ENCODE peak calls at places on chromosomes 6 and 20, in seven cellular contexts. E is Calu3, P is foreskin keratinocyte, B is endothelial cell, N is lung, X is PC-9, R is fibroblast of lung. H is an unnamed sample.

GRCh38 chr6:25918083-25918683 is 12.3 kb downstream of the SLC17A2 start:
- DNase-seq in R (no peak), X (no peak), P (no peak), E (no peak), N (no peak), B (no peak), H (no peak)

GRCh38 chr6:13360671-13361540 is 32.6 kb upstream of the TBC1D7 start:
- DNase-seq in R (peak; percentile 56), E (no peak), X (no peak), B (no peak), N (no peak), P (no peak), H (no peak)

GRCh38 chr6:32290886-32291450 is 67.1 kb upstream of the NOTCH4 start:
- DNase-seq in P (no peak), X (no peak), N (no peak), E (no peak), R (no peak), B (no peak), H (no peak)

GRCh38 chr6:16409531-16410441 is 171.4 kb downstream of the GMPR start:
- DNase-seq in P (peak; percentile 78), B (peak; percentile 55), R (peak; percentile 45), X (no peak), N (peak; percentile 45), E (peak; percentile 30), H (peak; percentile 72)

GRCh38 chr6:3885262-3886036 is 36.3 kb downstream of the FAM50B start:
- DNase-seq in E (peak; percentile 30), N (no peak), B (peak; percentile 13), P (no peak), R (no peak), X (peak; percentile 29), H (no peak)

GRCh38 chr20:1555952-1556351 is 1.6 kb downstream of the SIRPD start:
- DNase-seq in R (no peak), B (no peak), X (no peak), N (no peak), E (no peak), P (no peak), H (no peak)

GRCh38 chr6:157650261-157650640 is 172.8 kb upstream of the SNX9 start:
- DNase-seq in X (no peak), E (no peak), N (no peak), B (no peak), P (no peak), R (no peak), H (no peak)

GRCh38 chr20:36830791-36831691 is 44.9 kb upstream of the TLDC2 start:
- DNase-seq in X (no peak), R (peak; percentile 23), N (peak; percentile 61), B (no peak), E (no peak), P (no peak), H (no peak)

GRCh38 chr6:112372213-112372806 is 25.2 kb downstream of the RFPL4B start:
- DNase-seq in R (peak; percentile 50), X (no peak), P (peak; percentile 22), B (no peak), E (no peak), N (no peak), H (peak; percentile 39)

GRCh38 chr6:16296061-16296670 is 57.8 kb downstream of the GMPR start:
- DNase-seq in N (no peak), B (no peak), R (no peak), P (no peak), E (no peak), X (no peak), H (no peak)

GRCh38 chr6:40955181-40955550 is 83.9 kb downstream of the UNC5CL start:
- DNase-seq in P (no peak), N (no peak), R (no peak), X (no peak), E (no peak), B (no peak), H (no peak)

GRCh38 chr20:10728873-10729670 is 55.3 kb upstream of the JAG1 start:
- DNase-seq in B (no peak), P (peak; percentile 37), X (no peak), E (no peak), R (peak; percentile 78), N (no peak), H (peak; percentile 55)

GRCh38 chr6:23659125-23659524 is 466.9 kb upstream of the NRSN1 start:
- DNase-seq in R (peak; percentile 12), X (peak; percentile 4), B (peak; percentile 53), E (peak; percentile 66), N (no peak), P (peak; percentile 7), H (peak; percentile 14)

GRCh38 chr6:65110031-65110430 is 597.0 kb downstream of the EYS start:
- DNase-seq in E (no peak), R (no peak), X (no peak), P (peak; percentile 34), B (no peak), N (no peak), H (no peak)

GRCh38 chr6:16184129-16184528 is 54.3 kb upstream of the GMPR start:
- DNase-seq in X (peak; percentile 12), B (no peak), E (peak; percentile 52), R (no peak), N (no peak), P (peak; percentile 32), H (peak; percentile 70)

GRCh38 chr6:130961148-130961547 is 101.9 kb downstream of the EPB41L2 start:
- DNase-seq in B (no peak), N (no peak), E (no peak), P (no peak), R (peak; percentile 55), X (no peak), H (no peak)

GRCh38 chr6:167552961-167553360 is 228.1 kb downstream of the TTLL2 start:
- DNase-seq in X (no peak), R (no peak), P (no peak), N (no peak), E (no peak), B (no peak), H (no peak)

GRCh38 chr20:45406260-45407066 is 1.6 kb upstream of the DBNDD2 start:
- DNase-seq in X (peak; percentile 68), B (peak; percentile 28), R (peak; percentile 15), P (peak; percentile 20), E (peak; percentile 84), N (peak; percentile 57), H (peak; percentile 43)

GRCh38 chr6:137717074-137718073 is 149.7 kb upstream of the TNFAIP3 start:
- DNase-seq in B (no peak), E (no peak), R (peak; percentile 43), P (peak; percentile 96), X (peak; percentile 69), N (no peak), H (peak; percentile 89)

GRCh38 chr20:9375221-9375681 is 139.1 kb upstream of the LAMP5 start:
- DNase-seq in E (no peak), X (no peak), P (no peak), N (no peak), B (no peak), R (no peak), H (no peak)

GRCh38 chr6:28988536-28989415 is 16.3 kb downstream of the ZNF311 start:
- DNase-seq in E (no peak), R (peak; percentile 63), N (peak; percentile 62), X (peak; percentile 76), P (peak; percentile 75), B (peak; percentile 93), H (peak; percentile 68)
- TF ChIP-seq CTCF in E (no peak), R (peak; percentile 56), N (peak; percentile 3), X (peak; percentile 71), P (peak; percentile 74), B (peak; percentile 74), H (peak; percentile 37)

GRCh38 chr20:24163501-24163900 is 174.9 kb upstream of the GGTLC1 start:
- DNase-seq in N (no peak), R (no peak), X (no peak), B (no peak), E (no peak), P (peak; percentile 20), H (peak; percentile 35)

GRCh38 chr20:24166412-24166811 is 177.8 kb upstream of the GGTLC1 start:
- DNase-seq in B (no peak), R (no peak), E (no peak), N (no peak), P (no peak), X (no peak), H (no peak)

GRCh38 chr20:24165336-24166126 is 177.0 kb upstream of the GGTLC1 start:
- DNase-seq in B (no peak), E (no peak), R (no peak), X (no peak), P (no peak), N (no peak), H (no peak)

GRCh38 chr20:24166127-24166389 is 177.5 kb upstream of the GGTLC1 start:
- DNase-seq in P (no peak), E (no peak), N (no peak), X (peak; percentile 21), B (no peak), R (no peak), H (no peak)

GRCh38 chr20:24164360-24164759 is 175.8 kb upstream of the GGTLC1 start:
- DNase-seq in N (no peak), R (no peak), E (peak; percentile 6), P (no peak), X (peak; percentile 28), B (peak; percentile 71), H (peak; percentile 38)
- TF ChIP-seq CTCF in N (no peak), R (no peak), E (no peak), P (peak; percentile 74), X (peak; percentile 41), B (peak; percentile 60), H (peak; percentile 58)

DNA sequence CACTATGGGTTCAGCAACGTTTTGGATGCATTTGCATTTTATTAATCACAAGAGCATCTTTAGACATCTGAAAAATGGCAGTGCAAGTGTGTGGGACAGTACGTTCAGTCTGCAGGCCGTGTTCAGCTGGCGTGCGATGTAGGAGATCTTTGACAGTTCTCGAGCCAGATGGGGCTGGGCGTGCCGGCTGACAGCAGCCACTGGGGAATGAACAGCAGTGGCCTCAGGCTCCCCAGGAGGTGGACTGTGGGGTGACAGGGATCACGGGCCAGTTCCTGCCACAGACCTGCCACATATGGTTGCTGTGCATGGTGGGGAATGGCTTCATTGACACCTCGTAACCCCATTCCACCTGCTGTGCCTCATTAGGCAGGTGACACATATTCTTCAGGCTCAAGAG is 16.4 kb upstream of the MLN start:
- DNase-seq in N (no peak), R (no peak), B (no peak), P (no peak), E (no peak), X (no peak), H (no peak)
- TF ChIP-seq CTCF in N (no peak), R (no peak), B (no peak), P (no peak), E (no peak), X (no peak), H (no peak)

GRCh38 chr6:6002005-6002808 is 4.5 kb downstream of the NRN1 start:
- DNase-seq in B (peak; percentile 26), X (no peak), N (no peak), E (no peak), P (no peak), R (no peak), H (no peak)

GRCh38 chr6:6001443-6001842 is 5.3 kb downstream of the NRN1 start:
- DNase-seq in N (no peak), P (no peak), E (no peak), B (no peak), X (no peak), R (no peak), H (no peak)

GRCh38 chr6:6004147-6004995 is 2.4 kb downstream of the NRN1 start:
- DNase-seq in X (no peak), B (no peak), P (no peak), E (no peak), N (no peak), R (no peak), H (no peak)

GRCh38 chr6:6003334-6004146 is 3.2 kb downstream of the NRN1 start:
- DNase-seq in N (no peak), P (no peak), R (no peak), B (peak; percentile 53), E (no peak), X (no peak), H (no peak)

GRCh38 chr6:6002809-6003333 is 3.9 kb downstream of the NRN1 start:
- DNase-seq in X (no peak), N (no peak), P (no peak), E (no peak), R (no peak), B (no peak), H (no peak)
- TF ChIP-seq CTCF in X (no peak), N (no peak), P (no peak), E (no peak), R (no peak), B (no peak), H (no peak)